ENCODE peak calls at places on chromosomes 1 and 21, in four cellular contexts. H, A, V and G are unnamed samples.

GRCh38 chr1:229070168-229070567 is 200.7 kb upstream of the RAB4A start:
- DNase-seq in V (peak), H (no peak), A (no peak), G (no peak)

GRCh38 chr1:247491328-247491727 is 33.4 kb upstream of the OR2B11 start:
- DNase-seq in H (no peak), V (no peak), A (no peak), G (no peak)

GRCh38 chr1:3468236-3469103 is 14.0 kb downstream of the ARHGEF16 start:
- DNase-seq in A (no peak), V (no peak), H (no peak), G (peak)

GRCh38 chr1:204959374-204959773 is 83.6 kb upstream of the CNTN2 start:
- DNase-seq in H (no peak), A (no peak), V (no peak), G (no peak)

GRCh38 chr1:53526451-53527101 is 67.4 kb downstream of the DMRTB1 start:
- DNase-seq in V (no peak), A (peak), H (no peak), G (peak)

GRCh38 chr21:41674433-41674832 is 92.4 kb downstream of the RIPK4 start:
- DNase-seq in A (no peak), V (no peak), H (no peak), G (no peak)

GRCh38 chr1:172698224-172698623 is 39.3 kb downstream of the FASLG start:
- DNase-seq in A (no peak), H (no peak), V (no peak), G (no peak)

GRCh38 chr1:1164701-1165451 is 8.8 kb upstream of the TTLL10 start:
- DNase-seq in A (peak), H (no peak), V (peak), G (peak)

GRCh38 chr1:82565546-82565945 is 764.8 kb downstream of the ADGRL2 start:
- DNase-seq in H (no peak), V (no peak), A (no peak), G (no peak)

GRCh38 chr1:79373481-79374132 is 367.1 kb upstream of the ADGRL4 start:
- DNase-seq in V (no peak), H (no peak), A (no peak), G (no peak)

GRCh38 chr1:65229201-65229600 is 80.1 kb upstream of the DNAJC6 start:
- DNase-seq in H (no peak), A (no peak), V (no peak), G (no peak)

GRCh38 chr1:151710187-151710586 is 6.4 kb downstream of the CELF3 start:
- DNase-seq in A (no peak), V (no peak), H (peak), G (peak)

GRCh38 chr21:31282095-31282709 is 61.9 kb downstream of the TIAM1 start:
- DNase-seq in H (peak), A (no peak), V (peak), G (no peak)

GRCh38 chr1:58352476-58353092 is 193.9 kb downstream of the OMA1 start:
- DNase-seq in H (no peak), A (no peak), V (no peak), G (no peak)

GRCh38 chr1:178055779-178056471 is 38.0 kb upstream of the RASAL2 start:
- DNase-seq in A (peak), H (peak), V (peak), G (no peak)

GRCh38 chr21:17781524-17781923 is 37.6 kb downstream of the C21orf91 start:
- DNase-seq in A (no peak), V (no peak), H (no peak), G (no peak)

GRCh38 chr1:206469933-206470691 is at the start of gene IKBKE:
- DNase-seq in A (peak), V (peak), H (peak), G (peak)

GRCh38 chr1:37752583-37753471 is 12.1 kb downstream of the EPHA10 start:
- DNase-seq in H (peak), A (no peak), V (peak), G (peak)

GRCh38 chr1:248790456-248790855 is 34.9 kb upstream of the LYPD8 start:
- DNase-seq in V (no peak), H (no peak), A (no peak), G (no peak)

GRCh38 chr1:94927405-94928175 is 680 bp upstream of the CNN3 start:
- DNase-seq in A (peak), H (no peak), V (no peak), G (no peak)

GRCh38 chr1:24045766-24046165 is 65.6 kb upstream of the SRSF10 start:
- DNase-seq in V (no peak), A (no peak), H (no peak), G (no peak)

GRCh38 chr1:161166669-161167548 is 683 bp downstream of the PPOX start:
- DNase-seq in A (no peak), V (no peak), H (peak), G (peak)

GRCh38 chr1:89763649-89763986 is 57.2 kb upstream of the LRRC8D start:
- DNase-seq in V (no peak), H (no peak), A (no peak), G (no peak)

GRCh38 chr1:16076871-16077250 is 3.4 kb upstream of the FAM131C start:
- DNase-seq in A (no peak), H (no peak), V (no peak), G (no peak)

GRCh38 chr21:39136711-39137110 is 46.5 kb downstream of the PSMG1 start:
- DNase-seq in V (no peak), H (no peak), A (no peak), G (no peak)

GRCh38 chr1:209899948-209900347 is 38.1 kb upstream of the SYT14 start:
- DNase-seq in A (peak), H (peak), V (no peak), G (peak)

GRCh38 chr1:166432655-166433054 is 265.9 kb upstream of the FAM78B start:
- DNase-seq in H (no peak), A (no peak), V (no peak), G (no peak)

GRCh38 chr1:27368872-27369703 is 2.3 kb upstream of the MAP3K6 start:
- DNase-seq in V (no peak), H (no peak), A (no peak), G (no peak)

GRCh38 chr1:155966135-155966534 is 12.2 kb downstream of the ARHGEF2 start:
- DNase-seq in A (no peak), V (no peak), H (no peak), G (peak)
- TF ChIP-seq CTCF in A (peak), V (no peak), H (peak), G (no peak)

GRCh38 chr1:46174448-46175231 is at the start of gene TSPAN1:
- DNase-seq in A (no peak), H (no peak), V (no peak), G (no peak)
- TF ChIP-seq ESRRA in A (no peak), H (peak), V (no peak), G (no peak)

GRCh38 chr1:111989531-111990025 is at the start of gene KCND3:
- DNase-seq in V (no peak), A (no peak), H (no peak), G (peak)

GRCh38 chr1:111988377-111988742 is 1.1 kb downstream of the KCND3 start:
- DNase-seq in V (no peak), H (no peak), A (peak), G (no peak)

GRCh38 chr1:111988743-111989453 is 570 bp downstream of the KCND3 start:
- DNase-seq in H (no peak), A (no peak), V (no peak), G (peak)

GRCh38 chr1:111990878-111991760 is 1.7 kb upstream of the KCND3 start:
- DNase-seq in V (peak), A (peak), H (peak), G (peak)

GRCh38 chr1:111990026-111990877 is 784 bp upstream of the KCND3 start:
- DNase-seq in H (no peak), A (no peak), V (no peak), G (peak)
- TF ChIP-seq CTCF in H (no peak), A (no peak), V (no peak), G (no peak)

GRCh38 chr1:106798991-106799390 is 257.5 kb upstream of the PRMT6 start:
- DNase-seq in A (no peak), V (no peak), H (no peak), G (no peak)
- TF ChIP-seq ESRRA in A (no peak), V (no peak), H (no peak), G (no peak)